ENCODE peak calls at places on chromosomes 12 and 14, in four cellular contexts. K is astrocyte of the spinal cord, C is RWPE2, Y is body of pancreas. T is an unnamed sample.

GRCh38 chr12:27383429-27384260 is 51.0 kb downstream of the BMAL2 start:
- DNase-seq in C (peak; percentile 47), Y (peak; percentile 77), K (peak; percentile 83), T (peak; percentile 49)

GRCh38 chr12:19529933-19530630 is 90.8 kb downstream of the AEBP2 start:
- DNase-seq in K (peak; percentile 49), C (no peak), Y (no peak), T (no peak)

GRCh38 chr14:67926821-67927220 is 107.2 kb downstream of the RAD51B start:
- DNase-seq in K (no peak), C (no peak), Y (no peak), T (no peak)

GRCh38 chr12:112606611-112607366 is 184.8 kb upstream of the RPH3A start:
- DNase-seq in C (no peak), Y (no peak), K (no peak), T (no peak)

GRCh38 chr12:92696240-92696639 is 6.5 kb upstream of the PLEKHG7 start:
- DNase-seq in Y (peak; percentile 18), K (peak; percentile 48), C (no peak), T (no peak)

GRCh38 chr14:76313861-76314260 is 62.1 kb upstream of the ESRRB start:
- DNase-seq in Y (no peak), K (no peak), C (no peak), T (no peak)

GRCh38 chr12:108730337-108731104 is 797 bp downstream of the CORO1C start:
- DNase-seq in C (peak; percentile 83), K (peak; percentile 89), Y (peak; percentile 65), T (no peak)

GRCh38 chr12:124456652-124457152 is 110.7 kb downstream of the NCOR2 start:
- DNase-seq in Y (no peak), K (no peak), C (no peak), T (no peak)

GRCh38 chr12:4894019-4894418 is 15.7 kb upstream of the KCNA1 start:
- DNase-seq in C (no peak), K (no peak), Y (no peak), T (no peak)

GRCh38 chr14:37179896-37180502 is 7.6 kb upstream of the SLC25A21 start:
- DNase-seq in C (no peak), K (no peak), Y (no peak), T (no peak)

GRCh38 chr14:73740921-73741326 is 26.7 kb upstream of the PNMA1 start:
- DNase-seq in C (peak; percentile 91), K (peak; percentile 35), Y (peak; percentile 88), T (peak; percentile 76)

GRCh38 chr12:97414855-97415254 is 47.7 kb upstream of the RMST start:
- DNase-seq in K (no peak), Y (no peak), C (no peak), T (no peak)

GRCh38 chr12:71594214-71594948 is 69.3 kb downstream of the ZFC3H1 start:
- DNase-seq in Y (peak; percentile 59), C (no peak), K (no peak), T (no peak)

GRCh38 chr12:132602578-132603239 is 7.7 kb downstream of the LRCOL1 start:
- DNase-seq in C (no peak), K (no peak), Y (no peak), T (no peak)

GRCh38 chr14:49926803-49927202 is 33.9 kb downstream of the ARF6 start:
- DNase-seq in C (no peak), K (no peak), Y (no peak), T (no peak)

GRCh38 chr14:26531894-26532293 is 65.9 kb downstream of the NOVA1 start:
- DNase-seq in Y (no peak), C (no peak), K (peak; percentile 84), T (no peak)
- TF ChIP-seq CTCF in Y (no peak), C (peak; percentile 41), K (peak; percentile 48), T (no peak)

DNA sequence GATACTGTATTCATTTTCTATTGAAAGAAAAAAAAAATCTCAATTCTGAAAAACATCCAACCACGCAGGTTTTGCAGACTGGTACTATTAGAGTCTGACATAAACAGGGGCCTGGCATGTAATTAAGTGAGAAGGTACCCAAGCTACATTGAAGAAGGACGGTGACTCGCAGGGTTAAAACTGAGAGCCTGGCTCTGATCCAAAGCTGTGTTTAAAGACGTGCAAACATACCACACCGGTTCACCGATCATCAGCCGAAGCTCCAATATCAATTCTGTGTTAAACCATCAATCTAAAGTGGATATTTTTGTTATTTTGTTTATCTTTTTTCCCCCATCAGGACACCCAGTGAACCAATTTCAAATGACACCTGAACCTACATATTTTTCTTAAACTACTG is 108.1 kb upstream of the DIO3 start:
- DNase-seq in Y (no peak), C (no peak), K (no peak), T (no peak)
- H3K4me3 ChIP-seq in Y (no peak overlapping the region), C (no peak overlapping the region), K (no peak overlapping the region), T (no peak overlapping the region)

GRCh38 chr14:91649930-91650329 is 82.0 kb downstream of the CATSPERB start:
- DNase-seq in C (no peak), Y (peak; percentile 19), K (peak; percentile 16), T (peak; percentile 45)
- TF ChIP-seq CTCF in C (peak; percentile 88), Y (peak; percentile 49), K (peak; percentile 35), T (peak; percentile 66)

GRCh38 chr14:92728781-92729364 is 19.6 kb downstream of the LGMN start:
- DNase-seq in C (peak; percentile 93), Y (peak; percentile 32), K (peak; percentile 30), T (no peak)

GRCh38 chr14:92733007-92733406 is 15.4 kb downstream of the LGMN start:
- DNase-seq in Y (no peak), C (no peak), K (no peak), T (no peak)

GRCh38 chr14:92726933-92727262 is 21.5 kb downstream of the LGMN start:
- DNase-seq in Y (no peak), C (no peak), K (no peak), T (no peak)

GRCh38 chr14:92731622-92732021 is 16.8 kb downstream of the LGMN start:
- DNase-seq in K (no peak), Y (no peak), C (no peak), T (no peak)

DNA sequence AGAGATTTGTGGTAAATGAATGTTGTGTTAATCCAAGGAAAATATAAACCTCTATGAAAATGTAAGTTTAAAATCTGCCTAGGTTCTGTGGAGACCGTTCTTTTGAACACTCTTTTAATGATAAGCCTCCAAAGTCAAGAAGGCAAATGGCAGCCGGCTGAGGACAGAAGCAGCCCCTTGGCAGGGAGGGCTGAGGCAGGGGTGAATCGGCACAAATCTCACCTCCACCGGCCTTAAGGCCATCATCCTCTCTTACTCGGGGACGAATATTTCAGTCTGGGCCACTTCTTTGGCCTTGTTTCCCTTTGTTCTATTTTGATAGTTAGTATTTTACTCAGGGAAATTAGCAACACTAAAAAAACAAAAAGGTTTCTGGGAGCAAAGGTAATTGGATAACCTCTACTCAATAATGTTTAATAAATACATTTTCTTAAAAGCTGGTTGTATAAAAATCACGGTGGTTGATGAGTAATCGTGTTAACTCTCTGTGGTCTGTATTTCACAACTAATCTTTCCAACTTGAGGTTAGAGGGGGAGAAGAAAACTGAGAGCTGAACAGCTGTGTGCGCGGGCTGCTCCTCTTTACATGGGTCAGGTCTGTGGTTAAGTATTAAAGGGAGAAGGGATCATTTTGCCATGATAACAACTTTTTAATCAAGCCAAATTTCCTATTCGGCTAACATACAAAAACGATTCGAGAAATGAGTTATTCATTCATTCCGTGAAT is 18.6 kb downstream of the LGMN start:
- DNase-seq in C (no peak), Y (no peak), K (peak; percentile 90), T (no peak)
- H3K4me3 ChIP-seq in C (no peak overlapping the region), Y (no peak overlapping the region), K (no peak overlapping the region), T (no peak overlapping the region)

DNA sequence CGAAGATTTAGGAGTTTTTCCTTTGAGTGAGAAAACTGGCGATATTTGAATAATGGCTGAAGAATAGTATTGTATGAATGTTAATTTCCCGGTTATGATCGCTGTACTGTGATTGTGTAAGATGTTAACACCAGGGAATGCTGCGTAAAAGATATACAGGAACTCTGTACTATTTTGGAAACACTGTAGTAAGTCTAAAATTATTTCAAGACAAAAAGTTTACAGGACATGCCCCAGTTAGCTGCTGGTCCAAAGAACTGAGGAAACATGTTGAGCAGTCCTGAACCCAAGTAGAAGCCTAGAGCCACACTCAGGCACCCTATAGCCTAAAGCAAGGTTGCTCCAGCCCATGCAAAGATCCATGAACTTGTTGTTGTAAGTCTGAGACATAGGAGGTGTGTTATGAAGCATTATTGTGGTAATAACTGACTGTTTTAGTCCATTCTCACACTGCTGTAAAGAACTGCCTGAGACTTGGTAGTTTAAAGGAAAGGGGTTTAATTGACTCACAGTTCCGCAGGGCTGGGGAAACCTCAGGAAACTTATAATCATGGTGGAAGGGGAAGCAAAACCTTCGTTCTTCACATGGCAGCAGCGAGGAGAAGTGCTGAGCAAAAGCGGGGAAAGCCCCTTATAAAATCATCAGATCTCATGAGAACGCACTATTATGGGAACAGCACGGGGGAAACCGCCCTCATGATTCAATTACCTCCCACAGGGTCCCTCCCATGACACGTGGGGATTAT is 99.8 kb upstream of the RESF1 start:
- DNase-seq in C (no peak), Y (no peak), K (no peak), T (no peak)
- TF ChIP-seq CTCF in C (no peak), Y (no peak), K (no peak), T (no peak)

DNA sequence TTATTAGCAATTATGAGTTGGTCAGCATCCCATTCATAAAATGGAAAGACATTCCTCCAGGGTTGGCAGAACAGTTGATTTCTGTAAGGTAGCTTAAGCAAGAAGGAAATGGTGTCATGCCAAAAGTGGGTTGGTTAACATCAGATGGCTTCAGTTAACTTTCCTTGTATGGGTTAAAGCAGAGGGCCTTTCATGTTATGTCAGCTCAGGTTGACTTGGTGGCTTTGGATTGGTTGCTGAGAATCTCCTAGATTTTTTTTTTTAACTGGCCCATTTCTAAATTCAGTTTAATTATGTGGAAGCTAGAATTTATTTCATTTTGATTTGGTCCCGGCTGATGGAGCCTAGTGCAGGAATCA is 87.8 kb downstream of the BBS10 start:
- DNase-seq in C (no peak), Y (no peak), K (no peak), T (no peak)
- H3K4me3 ChIP-seq in C (peak overlapping the region; percentile 22), Y (no peak overlapping the region), K (peak overlapping the region; percentile 22), T (no peak overlapping the region)

DNA sequence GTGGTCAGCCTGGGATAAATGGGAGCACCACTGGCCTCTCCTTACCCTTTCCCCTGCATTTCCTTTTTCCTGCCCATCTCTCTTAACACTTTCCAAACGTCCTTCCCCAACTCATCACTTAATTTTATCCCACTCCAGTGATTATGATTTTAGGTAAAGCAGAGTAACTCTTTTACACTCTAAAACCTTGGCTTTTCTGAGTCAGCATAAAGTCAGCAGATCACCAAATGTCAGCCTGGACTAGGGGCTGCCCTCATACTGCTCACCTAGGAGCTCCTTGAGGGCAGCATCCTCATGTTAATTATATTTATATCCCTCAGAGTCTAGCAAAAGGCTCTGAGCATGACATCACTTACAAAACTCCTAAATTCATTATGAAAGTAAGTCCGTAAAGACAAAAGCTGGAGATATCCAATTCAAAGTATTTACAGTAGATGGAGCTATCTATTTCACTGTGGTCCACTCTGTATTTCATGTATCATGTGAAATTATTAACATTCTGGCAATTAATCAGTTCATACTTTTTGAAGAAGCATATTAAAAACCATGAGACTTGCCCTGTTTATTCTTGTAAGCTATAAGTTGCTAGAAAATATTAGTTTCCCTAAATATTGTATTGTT is 17.0 kb upstream of the DICER1 start:
- DNase-seq in Y (no peak), K (peak; percentile 25), C (no peak), T (no peak)
- TF ChIP-seq CTCF in Y (no peak), K (peak; percentile 34), C (peak; percentile 54), T (peak; percentile 18)

T was measured in LNCaP clone FGC.